ENCODE peak calls at places on chromosomes 6 and 20, in five cellular contexts. N, Z, H, A and L are unnamed samples.

GRCh38 chr6:27156874-27157460 is 90.5 kb upstream of the PRSS16 start:
- DNase-seq in N (no peak), Z (no peak), H (no peak), A (no peak), L (no peak)

GRCh38 chr20:53742685-53743081 is 149.0 kb upstream of the ZNF217 start:
- DNase-seq in N (no peak), Z (no peak), H (no peak), A (no peak), L (no peak)

GRCh38 chr20:675453-676314 is at the start of gene SCRT2:
- DNase-seq in N (peak; percentile 72), Z (no peak), H (no peak), A (peak; percentile 59), L (peak; percentile 25)

GRCh38 chr20:5120189-5120484 is 379 bp upstream of the PCNA start:
- DNase-seq in N (no peak), Z (no peak), H (no peak), A (no peak), L (no peak)

GRCh38 chr6:7267521-7268091 is 45.4 kb downstream of the SSR1 start:
- DNase-seq in N (no peak), Z (peak; percentile 76), H (no peak), A (no peak), L (no peak)

GRCh38 chr6:158414900-158415299 is 102.6 kb downstream of the TULP4 start:
- DNase-seq in N (no peak), Z (peak; percentile 5), H (no peak), A (no peak), L (no peak)

GRCh38 chr20:24657211-24657610 is 187.8 kb downstream of the SYNDIG1 start:
- DNase-seq in N (no peak), Z (no peak), H (no peak), A (no peak), L (no peak)

GRCh38 chr6:100730581-100730980 is 150.5 kb downstream of the ASCC3 start:
- DNase-seq in N (no peak), Z (no peak), H (peak; percentile 23), A (no peak), L (no peak)

GRCh38 chr6:66508433-66508832 is 801.4 kb upstream of the EYS start:
- DNase-seq in N (no peak), Z (no peak), H (no peak), A (no peak), L (no peak)

GRCh38 chr6:107600936-107601335 is 111.0 kb downstream of the SOBP start:
- DNase-seq in N (no peak), Z (no peak), H (no peak), A (no peak), L (no peak)

GRCh38 chr6:44558315-44559227 is 171.1 kb downstream of the CDC5L start:
- DNase-seq in N (no peak), Z (no peak), H (no peak), A (no peak), L (no peak)

GRCh38 chr6:16361861-16362260 is 123.5 kb downstream of the GMPR start:
- DNase-seq in N (no peak), Z (no peak), H (no peak), A (no peak), L (no peak)

GRCh38 chr20:63224272-63225081 is 8.5 kb upstream of the YTHDF1 start:
- DNase-seq in N (no peak), Z (no peak), H (no peak), A (no peak), L (no peak)

GRCh38 chr20:58359441-58359840 is 29.6 kb upstream of the VAPB start:
- DNase-seq in N (no peak), Z (no peak), H (no peak), A (no peak), L (no peak)

GRCh38 chr6:142696123-142696522 is 248.9 kb downstream of the HIVEP2 start:
- DNase-seq in N (no peak), Z (no peak), H (no peak), A (no peak), L (no peak)

GRCh38 chr6:148831531-148831930 is 84.7 kb downstream of the UST start:
- DNase-seq in N (no peak), Z (peak; percentile 7), H (no peak), A (no peak), L (no peak)

GRCh38 chr6:54291146-54291545 is 17.1 kb upstream of the TINAG start:
- DNase-seq in N (no peak), Z (peak; percentile 17), H (no peak), A (no peak), L (no peak)

GRCh38 chr6:54291738-54292137 is 16.5 kb upstream of the TINAG start:
- DNase-seq in N (no peak), Z (peak; percentile 59), H (no peak), A (no peak), L (peak; percentile 37)

GRCh38 chr6:87660226-87660886 is 41.7 kb downstream of the AKIRIN2 start:
- DNase-seq in N (no peak), Z (peak; percentile 19), H (no peak), A (no peak), L (no peak)

GRCh38 chr20:48972816-48973215 is 51.3 kb downstream of the ARFGEF2 start:
- DNase-seq in N (no peak), Z (no peak), H (no peak), A (no peak), L (no peak)

GRCh38 chr20:60136640-60137411 is 178.6 kb downstream of the CDH26 start:
- DNase-seq in N (no peak), Z (no peak), H (no peak), A (no peak), L (no peak)

GRCh38 chr6:30707281-30707850 is 9.7 kb downstream of the MDC1 start:
- DNase-seq in N (no peak), Z (no peak), H (no peak), A (no peak), L (no peak)

GRCh38 chr6:157841211-157841840 is 18.3 kb downstream of the SNX9 start:
- DNase-seq in N (no peak), Z (no peak), H (no peak), A (no peak), L (peak; percentile 29)

GRCh38 chr6:125104425-125104824 is 49.1 kb upstream of the TPD52L1 start:
- DNase-seq in N (no peak), Z (peak; percentile 65), H (no peak), A (no peak), L (no peak)

GRCh38 chr20:57671662-57672061 is 38.2 kb downstream of the PMEPA1 start:
- DNase-seq in N (no peak), Z (no peak), H (no peak), A (no peak), L (no peak)

GRCh38 chr20:58014628-58015315 is 213.7 kb downstream of the ANKRD60 start:
- DNase-seq in N (peak; percentile 31), Z (no peak), H (no peak), A (peak; percentile 44), L (no peak)

GRCh38 chr6:7761047-7761446 is 35.1 kb downstream of the BMP6 start:
- DNase-seq in N (no peak), Z (no peak), H (no peak), A (no peak), L (no peak)

GRCh38 chr6:124800222-124800621 is 162.0 kb upstream of the RNF217 start:
- DNase-seq in N (no peak), Z (no peak), H (no peak), A (no peak), L (no peak)

GRCh38 chr20:17624551-17625245 is 54.8 kb downstream of the DSTN start:
- DNase-seq in N (no peak), Z (no peak), H (no peak), A (no peak), L (no peak)

GRCh38 chr20:63943808-63944077 is 12.5 kb downstream of the UCKL1 start:
- DNase-seq in N (no peak), Z (no peak), H (no peak), A (no peak), L (no peak)

GRCh38 chr20:32017711-32018251 is 7.5 kb downstream of the CCM2L start:
- DNase-seq in N (no peak), Z (no peak), H (peak; percentile 79), A (peak; percentile 31), L (no peak)
- H3K36me3 ChIP-seq in N (no peaks in the 10 kb centered on the region), Z (no peaks in the 10 kb centered on the region), H (no peaks in the 10 kb centered on the region), A (no peaks in the 10 kb centered on the region), L (no peaks in the 10 kb centered on the region)

DNA sequence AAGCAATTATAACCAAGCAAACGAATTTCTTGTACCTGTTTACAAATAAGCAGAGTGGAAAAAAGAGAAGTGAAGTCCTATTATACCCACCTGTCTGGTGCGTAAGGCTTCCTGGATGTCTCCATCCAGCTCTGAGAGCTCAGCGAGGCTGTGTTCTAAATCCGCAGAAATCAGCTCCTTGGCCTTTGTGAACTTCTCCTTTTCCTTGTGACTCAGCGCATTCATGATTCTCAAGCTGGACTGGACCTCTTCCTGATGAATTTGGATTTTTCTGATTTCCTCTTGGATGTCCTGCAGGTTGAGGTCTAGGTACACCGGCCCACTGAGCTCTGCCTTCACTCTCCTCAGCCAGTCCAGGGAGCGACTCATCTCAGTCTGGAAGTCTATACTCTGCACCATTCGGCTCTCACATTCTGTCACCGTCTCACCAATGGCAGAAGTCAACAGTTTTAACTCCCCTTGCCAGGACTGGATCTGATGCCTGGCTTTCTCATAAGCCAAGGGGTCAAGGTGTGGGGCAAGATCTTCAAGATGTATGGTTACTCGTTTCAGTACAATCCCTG is 307.4 kb downstream of the SYNE1 start:
- DNase-seq in N (no peak), Z (no peak), H (no peak), A (no peak), L (no peak)
- H3K36me3 ChIP-seq in N (no peaks in the 10 kb centered on the region), Z (peaks cover 13% of the 10 kb centered on the region), H (no peaks in the 10 kb centered on the region), A (no peaks in the 10 kb centered on the region), L (no peaks in the 10 kb centered on the region)

GRCh38 chr20:34096699-34097420 is 15.2 kb downstream of the EIF2S2 start:
- DNase-seq in N (no peak), Z (no peak), H (no peak), A (no peak), L (no peak)

GRCh38 chr20:34091637-34092200 is 20.3 kb downstream of the EIF2S2 start:
- DNase-seq in N (no peak), Z (no peak), H (no peak), A (no peak), L (no peak)

GRCh38 chr20:34090645-34091044 is 21.4 kb downstream of the EIF2S2 start:
- DNase-seq in N (no peak), Z (no peak), H (no peak), A (no peak), L (no peak)

GRCh38 chr20:34095825-34096224 is 16.2 kb downstream of the EIF2S2 start:
- DNase-seq in N (no peak), Z (no peak), H (no peak), A (no peak), L (no peak)

GRCh38 chr20:34093895-34094294 is 18.1 kb downstream of the EIF2S2 start:
- DNase-seq in N (no peak), Z (no peak), H (no peak), A (no peak), L (no peak)
- H3K36me3 ChIP-seq in N (peaks cover 22% of the 10 kb centered on the region), Z (peaks cover 38% of the 10 kb centered on the region), H (peaks cover 100% of the 10 kb centered on the region), A (peaks cover 49% of the 10 kb centered on the region), L (peaks cover 24% of the 10 kb centered on the region)

DNA sequence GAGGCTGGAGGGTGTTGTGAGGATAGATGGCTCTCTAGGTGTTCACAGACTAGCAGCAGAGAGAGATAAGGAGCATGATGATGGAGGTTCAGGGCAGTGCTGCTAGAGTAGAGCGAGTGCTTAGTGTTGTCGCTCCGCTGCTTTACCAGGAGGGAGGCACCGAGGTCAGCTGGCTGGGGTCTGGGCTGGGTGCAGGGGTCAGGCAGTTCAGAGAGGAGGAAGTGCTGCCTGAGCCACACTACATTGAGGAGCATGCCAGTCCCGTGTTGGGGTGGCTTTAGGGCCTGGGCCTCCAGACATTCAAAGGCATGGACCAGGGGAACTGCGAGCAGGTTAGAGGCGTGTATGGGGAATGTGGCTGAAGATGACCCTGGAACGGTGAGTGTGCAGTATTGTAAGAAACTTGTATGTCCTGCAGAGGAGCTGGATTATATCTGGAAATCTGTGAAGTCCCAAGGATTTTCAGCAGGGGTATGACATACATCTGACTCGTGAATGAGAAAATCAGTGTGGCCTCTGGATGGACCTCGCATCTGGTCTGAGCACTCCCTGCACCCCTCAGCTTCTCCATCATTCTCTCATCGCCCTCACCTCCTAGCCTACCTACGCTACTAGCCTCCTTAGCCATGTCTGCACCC is 66.9 kb downstream of the IGF2R start:
- DNase-seq in N (no peak), Z (no peak), H (no peak), A (no peak), L (no peak)
- H3K36me3 ChIP-seq in N (no peaks in the 10 kb centered on the region), Z (peaks cover 21% of the 10 kb centered on the region), H (peaks cover 29% of the 10 kb centered on the region), A (peaks cover 42% of the 10 kb centered on the region), L (peaks cover 33% of the 10 kb centered on the region)